ENCODE peak calls at places on chromosome 6, in four cellular contexts. R is K562, C is GM12878, I is HL-60. N is an unnamed sample.

GRCh38 chr6:118677193-118677592 is 25.8 kb upstream of the CEP85L start:
- DNase-seq in R (peak; percentile 16), C (no peak), I (no peak), N (no peak)

GRCh38 chr6:170450946-170451761 is 102.0 kb downstream of the PSMB1 start:
- DNase-seq in R (no peak), C (no peak), I (no peak), N (no peak)

GRCh38 chr6:85868685-85869084 is 226.0 kb upstream of the SYNCRIP start:
- DNase-seq in R (no peak), C (no peak), I (no peak), N (no peak)

GRCh38 chr6:131755597-131755996 is 44.8 kb upstream of the CTAGE9 start:
- DNase-seq in R (no peak), C (no peak), I (no peak), N (no peak)

GRCh38 chr6:30882764-30883475 is 1.4 kb upstream of the DDR1 start:
- DNase-seq in R (peak; percentile 72), C (peak; percentile 59), I (no peak), N (peak; percentile 62)

GRCh38 chr6:30880563-30881252 is 3.6 kb upstream of the DDR1 start:
- DNase-seq in R (no peak), C (no peak), I (no peak), N (no peak)

GRCh38 chr6:163757506-163757905 is 343.0 kb downstream of the QKI start:
- DNase-seq in R (no peak), C (no peak), I (no peak), N (no peak)

GRCh38 chr6:27293436-27294152 is 18.5 kb downstream of the POM121L2 start:
- DNase-seq in R (peak; percentile 35), C (no peak), I (no peak), N (no peak)

GRCh38 chr6:34138191-34138590 is 7.7 kb downstream of the GRM4 start:
- DNase-seq in R (no peak), C (no peak), I (no peak), N (no peak)

GRCh38 chr6:10384719-10385511 is 30.0 kb downstream of the TFAP2A start:
- DNase-seq in R (no peak), C (no peak), I (no peak), N (no peak)

GRCh38 chr6:53023323-53023722 is 28.2 kb upstream of the GSTA4 start:
- DNase-seq in R (no peak), C (no peak), I (no peak), N (no peak)

GRCh38 chr6:36677059-36677749 is 1.3 kb upstream of the CDKN1A start:
- DNase-seq in R (no peak), C (no peak), I (no peak), N (no peak)

GRCh38 chr6:132445201-132445951 is 44.1 kb upstream of the MOXD1 start:
- DNase-seq in R (no peak), C (no peak), I (no peak), N (no peak)

GRCh38 chr6:104956663-104957294 is at the start of gene LIN28B:
- DNase-seq in R (peak; percentile 30), C (no peak), I (no peak), N (no peak)

GRCh38 chr6:37272834-37273566 is 15.1 kb upstream of the TMEM217 start:
- DNase-seq in R (no peak), C (no peak), I (no peak), N (no peak)

GRCh38 chr6:25889877-25890853 is 16.1 kb upstream of the SLC17A3 start:
- DNase-seq in R (peak; percentile 20), C (no peak), I (no peak), N (no peak)

GRCh38 chr6:119276211-119276610 is 73.3 kb downstream of the MAN1A1 start:
- DNase-seq in R (no peak), C (no peak), I (no peak), N (no peak)

GRCh38 chr6:156988276-156989158 is 211.3 kb downstream of the ARID1B start:
- DNase-seq in R (peak; percentile 59), C (peak; percentile 57), I (peak; percentile 12), N (peak; percentile 21)

GRCh38 chr6:20454201-20454824 is 52.6 kb downstream of the E2F3 start:
- DNase-seq in R (no peak), C (no peak), I (no peak), N (no peak)

GRCh38 chr6:73074175-73074574 is 151.1 kb downstream of the KHDC1L start:
- DNase-seq in R (no peak), C (no peak), I (no peak), N (no peak)

GRCh38 chr6:47308223-47308567 is 1.5 kb downstream of the TNFRSF21 start:
- DNase-seq in R (no peak), C (no peak), I (no peak), N (no peak)

GRCh38 chr6:2971420-2972218 is at the start of gene SERPINB6:
- DNase-seq in R (peak; percentile 90), C (no peak), I (peak; percentile 58), N (no peak)

GRCh38 chr6:26104457-26105108 is 17.4 kb downstream of the HFE start:
- DNase-seq in R (no peak), C (no peak), I (no peak), N (no peak)

GRCh38 chr6:51648236-51648635 is 439.2 kb downstream of the PKHD1 start:
- DNase-seq in R (no peak), C (no peak), I (no peak), N (no peak)

GRCh38 chr6:22372922-22373321 is 76.1 kb upstream of the PRL start:
- DNase-seq in R (no peak), C (peak; percentile 77), I (no peak), N (no peak)

GRCh38 chr6:21046276-21046675 is 512.0 kb downstream of the CDKAL1 start:
- DNase-seq in R (no peak), C (no peak), I (no peak), N (no peak)

GRCh38 chr6:130513770-130514169 is 148.0 kb downstream of the TMEM200A start:
- DNase-seq in R (no peak), C (peak; percentile 45), I (no peak), N (no peak)

GRCh38 chr6:34531580-34532201 is 24.4 kb downstream of the SPDEF start:
- DNase-seq in R (peak; percentile 70), C (peak; percentile 17), I (no peak), N (no peak)

GRCh38 chr6:39882567-39882953 is 51.7 kb downstream of the MOCS1 start:
- DNase-seq in R (no peak), C (no peak), I (no peak), N (no peak)

GRCh38 chr6:29087213-29087612 is at the start of gene OR2B3:
- DNase-seq in R (no peak), C (no peak), I (no peak), N (no peak)

GRCh38 chr6:130811932-130812331 is 15.3 kb upstream of the SMLR1 start:
- DNase-seq in R (no peak), C (no peak), I (no peak), N (no peak)

GRCh38 chr6:82040405-82041221 is 206.9 kb downstream of the IBTK start:
- DNase-seq in R (no peak), C (peak; percentile 7), I (peak; percentile 44), N (no peak)

GRCh38 chr6:40928302-40928701 is 110.7 kb downstream of the UNC5CL start:
- DNase-seq in R (no peak), C (no peak), I (no peak), N (no peak)

GRCh38 chr6:79671605-79672266 is 40.6 kb downstream of the SH3BGRL2 start:
- DNase-seq in R (peak; percentile 42), C (no peak), I (no peak), N (no peak)

GRCh38 chr6:63964347-63964746 is 328.7 kb downstream of the PHF3 start:
- DNase-seq in R (no peak), C (no peak), I (no peak), N (no peak)

GRCh38 chr6:7672066-7673062 is 53.5 kb upstream of the BMP6 start:
- DNase-seq in R (no peak), C (no peak), I (no peak), N (no peak)

GRCh38 chr6:52594216-52594615 is 17.4 kb upstream of the TRAM2 start:
- DNase-seq in R (no peak), C (no peak), I (no peak), N (no peak)

GRCh38 chr6:158684745-158685355 is 35.0 kb downstream of the SYTL3 start:
- DNase-seq in R (no peak), C (no peak), I (no peak), N (no peak)

GRCh38 chr6:158687507-158687906 is 37.7 kb downstream of the SYTL3 start:
- DNase-seq in R (no peak), C (no peak), I (no peak), N (no peak)

GRCh38 chr6:158686791-158687381 is 37.0 kb downstream of the SYTL3 start:
- DNase-seq in R (no peak), C (no peak), I (peak; percentile 29), N (peak; percentile 25)

GRCh38 chr6:158686311-158686710 is 36.5 kb downstream of the SYTL3 start:
- DNase-seq in R (no peak), C (no peak), I (no peak), N (no peak)

GRCh38 chr6:158684311-158684710 is 34.5 kb downstream of the SYTL3 start:
- DNase-seq in R (no peak), C (no peak), I (no peak), N (no peak)
- TF ChIP-seq SPI1 in R (no peak), C (no peak), I (no peak), N (no peak)

DNA sequence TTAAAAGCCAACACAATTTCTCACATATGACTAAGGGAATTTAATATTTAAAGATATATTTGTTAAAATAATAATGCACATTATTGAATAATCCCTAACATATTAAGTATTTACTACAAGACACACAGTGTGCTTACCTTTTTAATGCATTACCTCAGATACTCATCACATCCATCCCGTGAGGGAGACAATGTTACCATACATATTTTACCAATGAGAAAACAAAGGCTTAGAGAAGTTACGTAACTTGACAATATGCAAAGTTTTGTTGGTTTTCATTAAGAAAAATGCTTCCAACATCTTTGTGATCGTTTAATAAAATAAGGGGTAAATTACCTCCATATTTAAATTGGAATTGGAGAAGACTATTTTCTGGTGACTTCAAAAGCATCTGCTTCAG is 4.3 kb downstream of the IFNGR1 start:
- DNase-seq in R (no peak), C (no peak), I (no peak), N (no peak)
- TF ChIP-seq SPI1 in R (no peak), C (no peak), I (no peak), N (no peak)

GRCh38 chr6:100173211-100173610 is 179.2 kb upstream of the MCHR2 start:
- DNase-seq in R (no peak), C (no peak), I (no peak), N (no peak)

GRCh38 chr6:100167585-100167984 is 173.6 kb upstream of the MCHR2 start:
- DNase-seq in R (no peak), C (no peak), I (no peak), N (no peak)

GRCh38 chr6:100175814-100176275 is 181.8 kb upstream of the MCHR2 start:
- DNase-seq in R (no peak), C (no peak), I (no peak), N (no peak)

GRCh38 chr6:100172322-100172713 is 178.3 kb upstream of the MCHR2 start:
- DNase-seq in R (no peak), C (no peak), I (no peak), N (no peak)

GRCh38 chr6:100171533-100172321 is 177.7 kb upstream of the MCHR2 start:
- DNase-seq in R (no peak), C (peak; percentile 60), I (no peak), N (no peak)
- TF ChIP-seq SPI1 in R (no peak), C (no peak), I (no peak), N (no peak)

DNA sequence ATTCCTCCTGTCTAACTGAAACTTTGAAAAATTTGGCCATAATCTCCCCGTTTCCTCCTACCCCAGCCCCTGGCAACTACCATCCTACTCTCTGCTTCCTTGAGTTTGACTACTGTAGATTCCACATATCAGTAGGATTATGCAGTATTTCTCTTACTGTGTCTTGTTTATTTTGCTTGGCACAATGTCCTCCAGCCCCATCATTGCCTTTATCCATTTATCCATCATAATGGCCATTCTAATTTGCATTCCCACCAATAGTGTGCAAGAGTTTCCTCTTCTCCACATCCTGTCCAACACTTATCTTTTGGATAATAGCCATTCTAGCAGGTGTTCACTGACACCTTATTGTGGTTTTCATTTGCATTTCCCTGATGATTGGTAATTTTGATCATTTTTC is 202.3 kb downstream of the THBS2 start:
- DNase-seq in R (no peak), C (no peak), I (no peak), N (no peak)
- TF ChIP-seq SPI1 in R (no peak), C (no peak), I (no peak), N (no peak)

N was measured in GM12891.